ENCODE peak calls at places on chromosomes 7 and 10, in ten cellular contexts. S is stimulated activated CD4-positive, alpha-beta T cell treated with anti-CD3 and anti-CD28 coated beads, TNF-alpha, amount 100 ng/mL, for 48 hours; G is OCI-LY7; M is aorta; K is pons; O is lung microvascular endothelial cell; N is M059J; P is activated T-helper 1 cell treated with Interleukin-2 at 50 U/mL for 16 hours; B is iris pigment epithelial cell; I is activated CD8-positive, alpha-beta memory T cell treated with anti-CD3 and anti-CD28 coated beads, Interleukin-2, amount 50 U/mL, for 48 hours. J is an unnamed sample.

GRCh38 chr10:520402-520787 is 169.1 kb downstream of the DIP2C start:
- DNase-seq in G (no peak), M (no peak), P (no peak), I (no peak), S (no peak), O (no peak), N (peak), B (peak), K (no peak), J (no peak)

GRCh38 chr7:158031820-158032424 is 555.7 kb downstream of the PTPRN2 start:
- DNase-seq in I (no peak), P (no peak), G (no peak), O (no peak), M (peak), N (no peak), S (no peak), B (no peak), K (no peak), J (no peak)

GRCh38 chr10:613661-614340 is 75.7 kb downstream of the DIP2C start:
- DNase-seq in K (no peak), I (no peak), P (no peak), G (no peak), O (no peak), M (peak), B (no peak), N (no peak), S (no peak), J (no peak)

GRCh38 chr7:34060548-34060947 is 155.2 kb downstream of the BMPER start:
- DNase-seq in P (no peak), N (peak), M (no peak), I (no peak), K (no peak), S (no peak), G (no peak), B (peak), O (peak), J (peak)

GRCh38 chr10:43193496-43194080 is 55.3 kb downstream of the CSGALNACT2 start:
- DNase-seq in O (no peak), B (no peak), K (no peak), S (no peak), P (no peak), I (no peak), M (peak), N (no peak), G (no peak), J (no peak)

GRCh38 chr10:84288151-84288550 is 40.2 kb upstream of the CCSER2 start:
- DNase-seq in G (no peak), O (no peak), I (no peak), K (no peak), S (no peak), B (no peak), P (no peak), N (no peak), M (no peak), J (no peak)

GRCh38 chr10:78283069-78283682 is 249.5 kb downstream of the RPS24 start:
- DNase-seq in O (no peak), I (no peak), M (no peak), N (no peak), G (no peak), B (no peak), P (no peak), K (no peak), S (no peak), J (no peak)

GRCh38 chr10:44956717-44957706 is 2.6 kb upstream of the RASSF4 start:
- DNase-seq in K (no peak), G (no peak), S (no peak), I (no peak), P (no peak), B (no peak), M (no peak), O (no peak), N (no peak), J (peak)

GRCh38 chr10:95860486-95861040 is 47.2 kb upstream of the CC2D2B start:
- DNase-seq in G (no peak), B (no peak), I (no peak), M (no peak), N (no peak), O (peak), P (no peak), K (peak), S (no peak), J (peak)

GRCh38 chr7:2018786-2019692 is 213.7 kb downstream of the MAD1L1 start:
- DNase-seq in B (peak), P (no peak), K (no peak), O (peak), S (no peak), G (no peak), M (peak), I (no peak), N (peak), J (peak)

GRCh38 chr10:127085957-127086356 is 110.4 kb downstream of the INSYN2A start:
- DNase-seq in O (no peak), G (no peak), B (no peak), M (no peak), P (no peak), K (no peak), S (no peak), I (no peak), N (no peak), J (no peak)

GRCh38 chr10:78462221-78462620 is 428.6 kb downstream of the RPS24 start:
- DNase-seq in M (no peak), S (no peak), I (no peak), B (no peak), K (no peak), N (no peak), G (no peak), O (no peak), P (no peak), J (no peak)

GRCh38 chr7:20136647-20137046 is 80.5 kb downstream of the MACC1 start:
- DNase-seq in K (no peak), P (no peak), S (no peak), O (no peak), B (no peak), G (no peak), N (no peak), I (no peak), M (no peak), J (no peak)

GRCh38 chr10:81600185-81600584 is 274.8 kb upstream of the NRG3 start:
- DNase-seq in K (no peak), I (no peak), P (no peak), O (no peak), S (no peak), B (peak), M (no peak), G (no peak), N (peak), J (peak)

GRCh38 chr7:101411477-101411954 is 48.8 kb downstream of the COL26A1 start:
- DNase-seq in B (no peak), O (no peak), K (no peak), I (no peak), N (no peak), G (no peak), M (no peak), P (no peak), S (no peak), J (no peak)

GRCh38 chr7:105985250-105985649 is 22.2 kb downstream of the CDHR3 start:
- DNase-seq in N (no peak), K (no peak), P (no peak), G (no peak), I (no peak), S (no peak), M (no peak), B (no peak), O (no peak), J (no peak)

GRCh38 chr7:80699656-80700318 is 61.3 kb downstream of the CD36 start:
- DNase-seq in K (no peak), P (no peak), I (no peak), O (no peak), N (peak), S (no peak), B (peak), G (no peak), M (no peak), J (peak)

GRCh38 chr7:18849130-18849529 is 268.3 kb downstream of the TWIST1 start:
- DNase-seq in K (no peak), G (no peak), P (no peak), M (no peak), O (no peak), I (no peak), N (no peak), S (no peak), B (no peak), J (no peak)

GRCh38 chr10:21764790-21765189 is 230.8 kb downstream of the MLLT10 start:
- DNase-seq in G (no peak), I (no peak), N (no peak), O (no peak), K (no peak), P (no peak), M (no peak), B (no peak), S (no peak), J (no peak)

GRCh38 chr7:69912141-69912540 is 313.9 kb downstream of the AUTS2 start:
- DNase-seq in S (no peak), P (no peak), O (no peak), K (no peak), M (no peak), N (no peak), B (no peak), G (no peak), I (no peak), J (no peak)

GRCh38 chr10:124824507-124824906 is 22.9 kb downstream of the ABRAXAS2 start:
- DNase-seq in N (no peak), M (no peak), G (no peak), O (no peak), P (no peak), I (no peak), S (no peak), B (no peak), K (no peak), J (no peak)

GRCh38 chr10:88042162-88043100 is 179.0 kb downstream of the PTEN start:
- DNase-seq in O (no peak), K (no peak), B (peak), S (no peak), P (no peak), G (no peak), I (no peak), N (peak), M (no peak), J (no peak)

GRCh38 chr10:11178606-11179221 is 161.0 kb downstream of the CELF2 start:
- DNase-seq in M (no peak), N (peak), K (no peak), I (peak), P (peak), O (peak), G (peak), B (no peak), S (peak), J (no peak)

GRCh38 chr7:100456561-100456957 is 7.5 kb downstream of the SPACDR start:
- DNase-seq in N (no peak), K (no peak), M (no peak), O (no peak), I (no peak), G (no peak), B (no peak), P (no peak), S (no peak), J (no peak)

GRCh38 chr7:15041226-15041625 is 138.7 kb upstream of the DGKB start:
- DNase-seq in K (no peak), G (no peak), P (no peak), N (peak), S (no peak), I (no peak), O (peak), M (no peak), B (peak), J (peak)

GRCh38 chr7:28862876-28863275 is 95.3 kb downstream of the TRIL start:
- DNase-seq in S (no peak), I (no peak), P (no peak), G (no peak), B (peak), N (peak), O (no peak), K (no peak), M (no peak), J (no peak)

GRCh38 chr10:5895365-5895764 is 5.3 kb downstream of the FBH1 start:
- DNase-seq in I (no peak), N (no peak), S (no peak), M (no peak), P (no peak), G (no peak), B (no peak), O (no peak), K (no peak), J (no peak)

GRCh38 chr7:155889636-155890508 is 77.6 kb upstream of the SHH start:
- DNase-seq in M (no peak), S (no peak), P (no peak), K (no peak), B (no peak), G (no peak), O (no peak), N (no peak), I (no peak), J (no peak)

J was measured in osteoblast.